ENCODE peak calls at places on chromosome 19, in five cellular contexts. One of them, this sample, is unnamed.

GRCh38 chr19:21256722-21257121 is 72.5 kb downstream of the ZNF708 start:
- DNase-seq in A549: peak; percentile 68
- DNase-seq in K562: peak; percentile 19
- DNase-seq in GM12878: no peak
- DNase-seq in HepG2: peak; percentile 48
- DNase-seq in this sample: peak; percentile 21

GRCh38 chr19:51136891-51137551 is 5.1 kb upstream of the SIGLEC7 start:
- DNase-seq in A549: no peak
- DNase-seq in K562: no peak
- DNase-seq in GM12878: no peak
- DNase-seq in HepG2: no peak
- DNase-seq in this sample: no peak

GRCh38 chr19:459724-460511 is 915 bp downstream of the SHC2 start:
- DNase-seq in A549: peak; percentile 46
- DNase-seq in K562: peak; percentile 93
- DNase-seq in GM12878: no peak
- DNase-seq in HepG2: peak; percentile 59
- DNase-seq in this sample: peak; percentile 60

GRCh38 chr19:47643281-47643680 is 34.3 kb downstream of the BICRA start:
- DNase-seq in A549: no peak
- DNase-seq in K562: no peak
- DNase-seq in GM12878: no peak
- DNase-seq in HepG2: no peak
- DNase-seq in this sample: no peak

GRCh38 chr19:18967358-18968146 is 26.5 kb upstream of the HOMER3 start:
- DNase-seq in A549: peak; percentile 16
- DNase-seq in K562: no peak
- DNase-seq in GM12878: no peak
- DNase-seq in HepG2: no peak
- DNase-seq in this sample: no peak

GRCh38 chr19:42255766-42256750 is 1.1 kb upstream of the ERF start:
- DNase-seq in A549: peak; percentile 80
- DNase-seq in K562: no peak
- DNase-seq in GM12878: no peak
- DNase-seq in HepG2: no peak
- DNase-seq in this sample: no peak

GRCh38 chr19:5460748-5461147 is 5.5 kb downstream of the ZNRF4 start:
- DNase-seq in A549: no peak
- DNase-seq in K562: peak; percentile 48
- DNase-seq in GM12878: no peak
- DNase-seq in HepG2: no peak
- DNase-seq in this sample: no peak

GRCh38 chr19:13092608-13093260 is 9.9 kb downstream of the LYL1 start:
- DNase-seq in A549: no peak
- DNase-seq in K562: no peak
- DNase-seq in GM12878: no peak
- DNase-seq in HepG2: peak; percentile 13
- DNase-seq in this sample: no peak

GRCh38 chr19:18659281-18660050 is 22.6 kb downstream of the KLHL26 start:
- DNase-seq in A549: no peak
- DNase-seq in K562: no peak
- DNase-seq in GM12878: no peak
- DNase-seq in HepG2: no peak
- DNase-seq in this sample: no peak

GRCh38 chr19:11950312-11950711 is 14.5 kb upstream of the ZNF763 start:
- DNase-seq in A549: no peak
- DNase-seq in K562: no peak
- DNase-seq in GM12878: no peak
- DNase-seq in HepG2: no peak
- DNase-seq in this sample: no peak

GRCh38 chr19:7869910-7870511 is 4.2 kb downstream of the PRR36 start:
- DNase-seq in A549: peak; percentile 94
- DNase-seq in K562: peak; percentile 70
- DNase-seq in GM12878: no peak
- DNase-seq in HepG2: peak; percentile 87
- DNase-seq in this sample: peak; percentile 93

GRCh38 chr19:6556480-6556879 is 25.7 kb downstream of the TNFSF9 start:
- DNase-seq in A549: no peak
- DNase-seq in K562: no peak
- DNase-seq in GM12878: peak; percentile 71
- DNase-seq in HepG2: no peak
- DNase-seq in this sample: no peak

GRCh38 chr19:14005381-14006084 is 587 bp downstream of the RFX1 start:
- DNase-seq in A549: peak; percentile 87
- DNase-seq in K562: peak; percentile 93
- DNase-seq in GM12878: peak; percentile 39
- DNase-seq in HepG2: peak; percentile 67
- DNase-seq in this sample: peak; percentile 95

GRCh38 chr19:17777840-17778620 is 16.9 kb upstream of the B3GNT3 start:
- DNase-seq in A549: peak; percentile 94
- DNase-seq in K562: peak; percentile 93
- DNase-seq in GM12878: no peak
- DNase-seq in HepG2: peak; percentile 40
- DNase-seq in this sample: peak; percentile 96

GRCh38 chr19:27745978-27746542 is 1466.9 kb downstream of the UQCRFS1 start:
- DNase-seq in A549: no peak
- DNase-seq in K562: no peak
- DNase-seq in GM12878: no peak
- DNase-seq in HepG2: no peak
- DNase-seq in this sample: no peak

GRCh38 chr19:11964496-11964857 is 363 bp upstream of the ZNF763 start:
- DNase-seq in A549: no peak
- DNase-seq in K562: no peak
- DNase-seq in GM12878: no peak
- DNase-seq in HepG2: peak; percentile 17
- DNase-seq in this sample: peak; percentile 42

GRCh38 chr19:2711175-2711936 is 8.9 kb upstream of the GNG7 start:
- DNase-seq in A549: no peak
- DNase-seq in K562: no peak
- DNase-seq in GM12878: no peak
- DNase-seq in HepG2: no peak
- DNase-seq in this sample: no peak

GRCh38 chr19:54158812-54159351 is 639 bp downstream of the LENG1 start:
- DNase-seq in A549: no peak
- DNase-seq in K562: no peak
- DNase-seq in GM12878: no peak
- DNase-seq in HepG2: no peak
- DNase-seq in this sample: no peak

GRCh38 chr19:18763674-18764590 is 27.2 kb downstream of the COMP start:
- DNase-seq in A549: no peak
- DNase-seq in K562: peak; percentile 67
- DNase-seq in GM12878: no peak
- DNase-seq in HepG2: no peak
- DNase-seq in this sample: no peak

GRCh38 chr19:47229674-47230121 is 1.3 kb downstream of the BBC3 start:
- DNase-seq in A549: peak; percentile 53
- DNase-seq in K562: no peak
- DNase-seq in GM12878: no peak
- DNase-seq in HepG2: no peak
- DNase-seq in this sample: no peak

GRCh38 chr19:3196933-3197205 is 11.1 kb downstream of the NCLN start:
- DNase-seq in A549: no peak
- DNase-seq in K562: no peak
- DNase-seq in GM12878: no peak
- DNase-seq in HepG2: no peak
- DNase-seq in this sample: no peak

GRCh38 chr19:12745166-12745897 is 6.3 kb upstream of the BEST2 start:
- DNase-seq in A549: no peak
- DNase-seq in K562: no peak
- DNase-seq in GM12878: no peak
- DNase-seq in HepG2: no peak
- DNase-seq in this sample: no peak

GRCh38 chr19:2035590-2035991 is 15.5 kb downstream of the MKNK2 start:
- DNase-seq in A549: no peak
- DNase-seq in K562: no peak
- DNase-seq in GM12878: no peak
- DNase-seq in HepG2: no peak
- DNase-seq in this sample: peak; percentile 45

GRCh38 chr19:51637362-51637978 is 7.3 kb upstream of the SIGLEC5 start:
- DNase-seq in A549: peak; percentile 31
- DNase-seq in K562: peak; percentile 57
- DNase-seq in GM12878: no peak
- DNase-seq in HepG2: peak; percentile 33
- DNase-seq in this sample: no peak

GRCh38 chr19:33426621-33427475 is 53.3 kb downstream of the CEBPG start:
- DNase-seq in A549: no peak
- DNase-seq in K562: no peak
- DNase-seq in GM12878: no peak
- DNase-seq in HepG2: no peak
- DNase-seq in this sample: no peak
- TF ChIP-seq ESRRA in A549: no peak
- TF ChIP-seq ESRRA in K562: no peak
- TF ChIP-seq ESRRA in GM12878: no peak
- TF ChIP-seq ESRRA in HepG2: no peak
- TF ChIP-seq ESRRA in this sample: no peak

GRCh38 chr19:10505583-10506229 is 2.5 kb upstream of the KEAP1 start:
- DNase-seq in A549: peak; percentile 77
- DNase-seq in K562: peak; percentile 65
- DNase-seq in GM12878: no peak
- DNase-seq in HepG2: peak; percentile 60
- DNase-seq in this sample: peak; percentile 90

GRCh38 chr19:10500247-10500592 is 2.9 kb downstream of the KEAP1 start:
- DNase-seq in A549: no peak
- DNase-seq in K562: no peak
- DNase-seq in GM12878: no peak
- DNase-seq in HepG2: no peak
- DNase-seq in this sample: no peak

GRCh38 chr19:10502524-10503001 is 593 bp downstream of the KEAP1 start:
- DNase-seq in A549: peak; percentile 87
- DNase-seq in K562: peak; percentile 93
- DNase-seq in GM12878: peak; percentile 61
- DNase-seq in HepG2: peak; percentile 83
- DNase-seq in this sample: peak; percentile 89

GRCh38 chr19:10501971-10502523 is 1.1 kb downstream of the KEAP1 start:
- DNase-seq in A549: peak; percentile 80
- DNase-seq in K562: no peak
- DNase-seq in GM12878: no peak
- DNase-seq in HepG2: peak; percentile 33
- DNase-seq in this sample: peak; percentile 45

DNA sequence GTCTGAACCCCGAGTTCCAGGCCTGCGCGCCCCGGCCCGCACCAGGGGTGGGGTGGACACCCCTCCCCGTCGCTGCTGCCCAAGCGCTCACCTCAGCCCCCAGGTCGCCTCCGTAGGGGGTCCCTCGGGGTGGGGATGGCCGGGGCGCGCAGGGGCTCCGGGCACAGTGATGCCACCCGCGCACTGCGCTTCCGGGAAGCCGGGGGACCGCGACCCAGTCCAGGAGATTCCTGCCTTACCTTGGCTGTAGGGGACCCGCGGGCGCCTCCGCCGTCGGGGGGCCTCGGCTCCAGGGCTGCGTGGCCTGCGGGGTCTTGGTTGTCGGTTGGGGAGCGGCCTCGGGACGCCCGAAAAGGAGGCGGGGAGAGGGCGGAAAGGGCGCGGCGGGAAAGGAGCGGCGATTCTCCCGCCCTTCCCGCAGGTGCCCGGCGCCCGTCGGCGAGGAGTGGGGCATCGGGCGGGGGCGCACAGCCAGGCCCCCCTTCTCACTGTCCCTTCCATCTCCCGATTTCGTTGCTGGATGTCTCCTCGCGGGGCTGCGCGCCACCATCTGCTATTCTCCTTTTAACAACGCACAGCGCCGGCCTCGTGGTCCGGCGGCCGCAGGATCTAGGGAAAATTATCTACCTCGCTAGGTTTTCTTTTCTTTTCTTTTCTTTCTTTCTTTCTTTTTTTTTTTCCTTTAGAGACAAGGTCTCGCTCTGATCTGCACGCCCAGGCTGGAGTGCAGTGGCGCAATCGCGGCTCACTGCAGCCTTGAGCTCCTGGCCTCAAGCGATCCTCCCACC is at the start of gene KEAP1:
- DNase-seq in A549: peak; percentile 53
- DNase-seq in K562: peak; percentile 85
- DNase-seq in GM12878: no peak
- DNase-seq in HepG2: peak; percentile 18
- DNase-seq in this sample: peak; percentile 56
- TF ChIP-seq USF2 in A549: no peak
- TF ChIP-seq USF2 in K562: no peak
- TF ChIP-seq USF2 in GM12878: no peak
- TF ChIP-seq USF2 in HepG2: no peak
- TF ChIP-seq USF2 in this sample: no peak

DNA sequence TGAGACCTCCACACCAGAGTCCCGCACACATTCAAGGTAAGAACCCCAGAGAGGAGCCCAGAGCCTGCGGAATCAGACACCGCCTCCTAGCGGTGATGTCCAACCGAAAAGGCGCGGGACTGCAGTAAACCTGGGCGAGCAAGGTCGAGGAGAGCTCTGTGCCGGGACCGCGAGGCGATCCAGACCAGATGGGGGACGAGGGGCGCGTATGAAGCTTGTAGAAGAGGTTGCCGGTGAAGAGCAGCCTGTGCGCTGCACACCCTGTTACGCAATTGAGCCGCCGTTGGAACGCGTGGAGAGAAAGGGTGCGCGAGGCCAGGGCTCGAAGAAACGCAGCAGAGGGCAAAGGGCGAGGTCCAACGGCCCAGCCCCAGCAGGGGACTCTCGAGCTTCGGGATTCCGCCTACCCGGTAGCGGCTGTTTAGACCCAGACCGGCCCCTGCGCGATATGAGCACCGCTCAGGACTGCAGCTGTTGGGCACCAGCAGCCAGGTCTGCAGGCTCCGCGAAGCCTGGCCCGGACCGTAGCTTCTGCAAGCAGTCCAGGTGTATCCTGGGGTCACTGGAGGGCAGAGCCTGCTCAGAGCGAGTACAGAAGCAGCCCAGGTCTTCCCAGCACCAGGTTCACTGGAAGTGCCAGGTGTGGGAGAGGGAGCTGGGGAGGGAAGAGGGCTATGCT is 65.9 kb upstream of the ZNF599 start:
- DNase-seq in A549: peak; percentile 32
- DNase-seq in K562: no peak
- DNase-seq in GM12878: no peak
- DNase-seq in HepG2: peak; percentile 24
- DNase-seq in this sample: peak; percentile 89
- TF ChIP-seq ESRRA in A549: no peak
- TF ChIP-seq ESRRA in K562: no peak
- TF ChIP-seq ESRRA in GM12878: no peak
- TF ChIP-seq ESRRA in HepG2: no peak
- TF ChIP-seq ESRRA in this sample: no peak

DNA sequence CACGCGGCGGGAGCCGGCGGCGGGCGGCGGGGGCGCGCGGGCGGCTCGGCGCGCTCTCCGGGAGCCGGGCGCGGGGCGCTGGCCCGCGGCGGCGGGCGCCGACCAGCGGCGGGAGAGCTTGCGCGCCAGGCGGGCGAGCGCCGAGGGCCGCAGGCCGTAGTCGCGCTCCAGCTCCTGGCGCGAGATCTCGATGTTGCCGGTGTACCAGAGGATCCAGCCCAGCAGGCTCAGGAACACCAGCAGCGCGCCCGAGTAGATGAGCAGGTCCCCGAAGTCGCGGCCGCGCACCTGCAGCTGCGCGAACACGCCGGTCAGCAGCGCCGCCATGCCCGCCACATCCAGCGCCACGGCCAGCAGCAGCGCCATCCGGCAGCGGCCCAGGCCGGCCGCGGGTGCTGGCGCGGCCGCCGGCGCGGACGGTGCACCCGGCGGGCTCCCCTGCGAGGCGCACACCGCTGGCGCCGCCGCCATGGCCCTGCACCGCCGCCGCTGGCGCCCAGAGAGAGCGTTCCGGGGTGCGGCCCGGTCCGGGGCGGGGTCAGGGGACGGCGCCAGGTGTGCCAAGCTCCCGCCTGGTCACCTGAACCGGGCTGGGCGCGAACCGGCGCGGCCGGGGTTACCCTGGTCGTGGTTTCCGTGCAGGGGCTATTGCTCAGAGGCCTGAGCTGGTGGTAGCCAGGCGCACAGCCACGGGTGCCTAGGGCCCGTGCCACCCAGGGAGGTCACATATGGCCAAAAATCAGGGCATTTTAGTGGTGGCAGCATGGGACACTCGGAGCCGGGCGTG is at the start of gene TMEM238:
- DNase-seq in A549: peak; percentile 82
- DNase-seq in K562: peak; percentile 55
- DNase-seq in GM12878: no peak
- DNase-seq in HepG2: no peak
- DNase-seq in this sample: peak; percentile 73
- TF ChIP-seq USF2 in A549: no peak
- TF ChIP-seq USF2 in K562: no peak
- TF ChIP-seq USF2 in GM12878: no peak
- TF ChIP-seq USF2 in HepG2: no peak
- TF ChIP-seq USF2 in this sample: no peak